ENCODE peak calls at places on chromosomes 13 and 19, in six cellular contexts. H is HepG2, N is K562, Q is GM12878, R is H1, Z is SK-N-SH. E is an unnamed sample.

GRCh38 chr13:30443957-30444404 is 21.7 kb downstream of the UBE2L5 start:
- DNase-seq in H (no peak), N (no peak), Q (no peak), R (no peak), Z (no peak), E (no peak)

GRCh38 chr19:10471909-10472308 is 31.2 kb downstream of the KEAP1 start:
- DNase-seq in H (peak), N (peak), Q (no peak), R (no peak), Z (peak), E (no peak)

GRCh38 chr13:75787249-75787940 is 151.3 kb downstream of the LMO7 start:
- DNase-seq in H (no peak), N (no peak), Q (no peak), R (no peak), Z (no peak), E (no peak)

GRCh38 chr19:4694211-4694987 is 24.3 kb upstream of the MYDGF start:
- DNase-seq in H (no peak), N (peak), Q (no peak), R (no peak), Z (no peak), E (no peak)

GRCh38 chr19:40611096-40611495 is 9.9 kb downstream of the LTBP4 start:
- DNase-seq in H (no peak), N (no peak), Q (no peak), R (no peak), Z (no peak), E (no peak)

GRCh38 chr19:46753420-46754155 is 7.3 kb upstream of the STRN4 start:
- DNase-seq in H (peak), N (peak), Q (no peak), R (no peak), Z (peak), E (no peak)

GRCh38 chr13:21435710-21436151 is 23.4 kb downstream of the ZDHHC20 start:
- DNase-seq in H (peak), N (peak), Q (peak), R (no peak), Z (no peak), E (peak)

GRCh38 chr19:49546825-49547565 is 19.2 kb downstream of the RCN3 start:
- DNase-seq in H (peak), N (peak), Q (peak), R (peak), Z (peak), E (no peak)

GRCh38 chr13:43528992-43529391 is 257.8 kb downstream of the ENOX1 start:
- DNase-seq in H (no peak), N (no peak), Q (no peak), R (no peak), Z (no peak), E (no peak)

GRCh38 chr13:48210178-48210577 is 22.8 kb upstream of the ITM2B start:
- DNase-seq in H (no peak), N (no peak), Q (no peak), R (no peak), Z (no peak), E (peak)

GRCh38 chr13:24269803-24270202 is 39.6 kb upstream of the C1QTNF9 start:
- DNase-seq in H (no peak), N (no peak), Q (no peak), R (no peak), Z (no peak), E (no peak)

GRCh38 chr19:43562211-43562697 is 13.1 kb downstream of the XRCC1 start:
- DNase-seq in H (no peak), N (no peak), Q (no peak), R (no peak), Z (no peak), E (peak)

GRCh38 chr19:40380199-40381037 is 9.6 kb downstream of the HIPK4 start:
- DNase-seq in H (no peak), N (no peak), Q (no peak), R (no peak), Z (peak), E (no peak)

GRCh38 chr13:33757713-33758112 is 60.2 kb upstream of the RFC3 start:
- DNase-seq in H (no peak), N (no peak), Q (no peak), R (no peak), Z (no peak), E (no peak)

GRCh38 chr19:31818740-31819228 is 469.5 kb upstream of the TSHZ3 start:
- DNase-seq in H (no peak), N (no peak), Q (no peak), R (no peak), Z (no peak), E (no peak)

GRCh38 chr19:33434886-33435705 is 61.6 kb downstream of the CEBPG start:
- DNase-seq in H (no peak), N (no peak), Q (no peak), R (no peak), Z (peak), E (no peak)

GRCh38 chr13:97134364-97135095 is 87.6 kb upstream of the MBNL2 start:
- DNase-seq in H (no peak), N (no peak), Q (no peak), R (no peak), Z (no peak), E (no peak)

GRCh38 chr13:73465629-73465974 is 406.8 kb downstream of the KLF5 start:
- DNase-seq in H (no peak), N (no peak), Q (no peak), R (no peak), Z (no peak), E (no peak)

GRCh38 chr19:6577410-6578125 is 13.4 kb downstream of the CD70 start:
- DNase-seq in H (no peak), N (peak), Q (peak), R (no peak), Z (no peak), E (peak)

GRCh38 chr19:45508931-45509691 is 1.8 kb downstream of the VASP start:
- DNase-seq in H (peak), N (peak), Q (peak), R (no peak), Z (peak), E (peak)

GRCh38 chr19:35641515-35642151 is at the start of gene ETV2:
- DNase-seq in H (no peak), N (peak), Q (no peak), R (no peak), Z (peak), E (no peak)

GRCh38 chr13:62643007-62643483 is 1227.4 kb upstream of the PCDH20 start:
- DNase-seq in H (peak), N (no peak), Q (peak), R (no peak), Z (no peak), E (no peak)

GRCh38 chr13:89967701-89968100 is 1379.8 kb upstream of the MIR17HG start:
- DNase-seq in H (no peak), N (no peak), Q (no peak), R (no peak), Z (no peak), E (no peak)

GRCh38 chr13:71149498-71150363 is 717.3 kb downstream of the DACH1 start:
- DNase-seq in H (no peak), N (no peak), Q (no peak), R (no peak), Z (no peak), E (no peak)

GRCh38 chr13:114065141-114065925 is 67.1 kb downstream of the RASA3 start:
- DNase-seq in H (peak), N (peak), Q (no peak), R (peak), Z (peak), E (peak)

GRCh38 chr13:107266657-107267056 is 698.7 kb upstream of the ARGLU1 start:
- DNase-seq in H (no peak), N (no peak), Q (no peak), R (no peak), Z (no peak), E (no peak)

GRCh38 chr19:46107371-46107770 is 17.1 kb downstream of the IGFL3 start:
- DNase-seq in H (no peak), N (no peak), Q (no peak), R (no peak), Z (no peak), E (no peak)

GRCh38 chr13:71306821-71307220 is 560.2 kb downstream of the DACH1 start:
- DNase-seq in H (no peak), N (no peak), Q (no peak), R (no peak), Z (no peak), E (no peak)

GRCh38 chr19:752652-753517 is 2.0 kb downstream of the MISP start:
- DNase-seq in H (peak), N (no peak), Q (no peak), R (no peak), Z (no peak), E (peak)

GRCh38 chr13:20424959-20425358 is 100.7 kb downstream of the CRYL1 start:
- DNase-seq in H (no peak), N (no peak), Q (no peak), R (no peak), Z (no peak), E (no peak)
- TF ChIP-seq GABPA in H (no peak), N (no peak), Q (no peak), R (no peak), Z (no peak), E (no peak)

GRCh38 chr13:76973920-76974617 is 17.8 kb upstream of the CLN5 start:
- DNase-seq in H (no peak), N (no peak), Q (no peak), R (no peak), Z (no peak), E (no peak)
- TF ChIP-seq GABPA in H (no peak), N (no peak), Q (no peak), R (no peak), Z (no peak), E (no peak)

GRCh38 chr13:66586489-66586888 is 643.6 kb downstream of the PCDH9 start:
- DNase-seq in H (no peak), N (no peak), Q (no peak), R (no peak), Z (no peak), E (peak)
- TF ChIP-seq GABPA in H (no peak), N (no peak), Q (no peak), R (no peak), Z (no peak), E (no peak)

DNA sequence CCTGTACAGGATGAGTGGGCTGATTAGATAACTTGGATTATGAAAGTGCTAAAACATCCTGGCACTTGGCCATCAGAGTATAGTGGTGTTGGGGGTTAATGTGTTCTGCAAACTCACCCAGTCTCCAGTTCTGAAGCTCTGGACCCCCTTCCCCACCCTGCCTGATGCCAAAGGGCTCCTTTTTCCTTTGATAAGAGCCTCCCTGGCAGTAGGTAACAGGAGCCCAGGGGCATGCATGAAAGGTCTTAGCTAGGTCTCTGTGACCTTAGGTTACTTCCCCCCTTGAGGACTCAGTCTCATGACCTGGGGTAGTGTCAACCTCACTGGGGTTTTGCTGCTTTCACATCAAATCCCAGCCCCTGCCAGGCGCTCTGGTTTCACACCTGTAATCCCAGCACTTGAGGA is 2.5 kb downstream of the RPS28 start:
- DNase-seq in H (no peak), N (no peak), Q (no peak), R (no peak), Z (no peak), E (no peak)
- TF ChIP-seq GABPA in H (no peak), N (no peak), Q (no peak), R (no peak), Z (no peak), E (no peak)

DNA sequence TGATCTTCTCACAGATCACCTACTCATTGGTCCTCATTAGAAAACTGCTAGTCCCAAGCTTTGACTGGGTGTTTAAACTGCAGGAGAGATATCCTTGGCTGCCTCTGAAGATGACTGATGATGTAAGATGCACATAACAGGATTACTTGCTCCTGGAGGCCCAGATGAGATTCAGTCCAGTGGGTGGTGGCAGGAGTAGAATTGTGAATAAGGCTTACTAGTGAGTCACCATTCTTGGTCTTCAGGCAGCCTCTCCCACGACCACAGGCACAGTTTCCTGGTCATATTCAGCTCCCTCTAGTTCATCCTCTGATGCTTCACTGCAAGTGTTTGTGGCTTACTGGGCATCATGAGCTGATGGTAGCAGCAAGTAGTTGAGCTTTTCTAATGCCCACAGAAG is 12.1 kb downstream of the SERTM1 start:
- DNase-seq in H (no peak), N (no peak), Q (no peak), R (no peak), Z (no peak), E (no peak)
- TF ChIP-seq GABPA in H (no peak), N (no peak), Q (no peak), R (no peak), Z (no peak), E (no peak)

GRCh38 chr13:25752957-25753540 is 298.8 kb downstream of the SHISA2 start:
- DNase-seq in H (no peak), N (no peak), Q (no peak), R (no peak), Z (no peak), E (no peak)
- TF ChIP-seq GABPA in H (no peak), N (no peak), Q (no peak), R (no peak), Z (no peak), E (no peak)

GRCh38 chr19:48158210-48158790 is 11.8 kb downstream of the LIG1 start:
- DNase-seq in H (no peak), N (no peak), Q (no peak), R (no peak), Z (no peak), E (no peak)
- TF ChIP-seq GABPA in H (no peak), N (no peak), Q (no peak), R (no peak), Z (no peak), E (no peak)

DNA sequence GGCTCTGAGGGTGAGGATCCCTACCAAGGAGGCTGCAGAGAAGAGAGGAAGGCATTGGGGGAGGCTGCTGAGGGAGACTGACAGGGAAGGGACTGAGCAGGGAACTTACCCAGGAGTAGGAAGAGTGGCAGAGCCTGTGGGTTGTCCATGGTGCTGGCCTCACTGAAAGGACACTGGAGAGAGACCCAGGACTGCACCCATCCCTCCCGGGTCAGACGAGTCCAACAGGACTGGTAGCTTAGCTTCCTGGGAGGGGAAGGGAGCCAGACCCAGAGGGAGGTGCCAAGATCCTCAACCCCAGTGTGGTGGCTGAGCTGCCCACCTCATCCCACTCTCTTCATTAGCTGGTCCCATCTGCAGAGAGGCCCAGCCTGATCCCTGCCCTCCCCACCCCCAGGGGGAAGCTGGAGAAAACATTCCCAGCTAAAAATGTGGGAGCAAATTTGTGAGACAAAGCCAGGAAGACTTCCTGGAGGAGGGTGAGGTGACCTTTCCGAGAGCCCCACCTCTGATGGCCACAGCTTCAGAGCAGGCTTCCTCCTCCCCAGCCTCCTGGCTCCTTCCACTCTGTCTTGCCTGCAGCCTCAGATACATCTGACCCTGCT is at the start of gene VSIG10L:
- DNase-seq in H (no peak), N (no peak), Q (no peak), R (no peak), Z (no peak), E (no peak)
- TF ChIP-seq GABPA in H (no peak), N (no peak), Q (no peak), R (no peak), Z (no peak), E (no peak)

GRCh38 chr19:1864480-1865171 is 1.2 kb upstream of the KLF16 start:
- DNase-seq in H (peak), N (peak), Q (no peak), R (no peak), Z (peak), E (peak)
- TF ChIP-seq GABPA in H (peak), N (peak), Q (no peak), R (peak), Z (no peak), E (no peak)

GRCh38 chr19:3358919-3359849 is 7.2 kb upstream of the NFIC start:
- DNase-seq in H (no peak), N (peak), Q (no peak), R (no peak), Z (peak), E (no peak)

GRCh38 chr19:3360494-3361383 is 5.6 kb upstream of the NFIC start:
- DNase-seq in H (no peak), N (peak), Q (no peak), R (no peak), Z (peak), E (peak)

GRCh38 chr19:3361384-3362216 is 4.8 kb upstream of the NFIC start:
- DNase-seq in H (no peak), N (no peak), Q (no peak), R (no peak), Z (no peak), E (no peak)

GRCh38 chr19:3358392-3358918 is 7.9 kb upstream of the NFIC start:
- DNase-seq in H (no peak), N (peak), Q (no peak), R (no peak), Z (peak), E (no peak)

GRCh38 chr19:3359850-3360493 is 6.4 kb upstream of the NFIC start:
- DNase-seq in H (no peak), N (peak), Q (no peak), R (no peak), Z (peak), E (no peak)
- TF ChIP-seq GABPA in H (no peak), N (peak), Q (no peak), R (no peak), Z (no peak), E (no peak)

E was measured in HL-60.